ENCODE peak calls at places on chromosomes 13 and 19, in seven cellular contexts. V is choroid plexus epithelial cell, J is A172, X is neural progenitor cell, R is dermis blood vessel endothelial cell, H is endothelial cell, M is omental fat pad. T is an unnamed sample.

GRCh38 chr13:78430166-78430791 is 173.1 kb downstream of the POU4F1 start:
- DNase-seq in V (no peak), M (no peak), H (no peak), X (peak; percentile 52), J (no peak), R (no peak), T (no peak)

GRCh38 chr19:29524912-29525870 is 603 bp upstream of the VSTM2B start:
- DNase-seq in V (no peak), H (peak; percentile 17), M (no peak), X (peak; percentile 66), R (no peak), J (no peak), T (peak; percentile 80)

GRCh38 chr19:6023085-6023682 is 45.2 kb upstream of the RANBP3 start:
- DNase-seq in V (peak; percentile 50), R (peak; percentile 29), X (no peak), H (no peak), M (no peak), J (peak; percentile 64), T (no peak)

GRCh38 chr19:32289566-32290210 is 55.7 kb upstream of the ZNF507 start:
- DNase-seq in J (no peak), M (no peak), H (no peak), V (no peak), R (no peak), X (no peak), T (no peak)

GRCh38 chr19:49859838-49860715 is 7.3 kb downstream of the PNKP start:
- DNase-seq in M (no peak), J (no peak), X (no peak), V (no peak), H (no peak), R (no peak), T (no peak)

GRCh38 chr13:40047322-40047771 is 391.9 kb downstream of the COG6 start:
- DNase-seq in M (no peak), X (no peak), J (no peak), R (no peak), V (no peak), H (no peak), T (no peak)

GRCh38 chr13:111344471-111345191 is 24.2 kb downstream of the TEX29 start:
- DNase-seq in H (peak; percentile 68), V (peak; percentile 71), M (no peak), R (peak; percentile 6), J (no peak), X (peak; percentile 91), T (no peak)

GRCh38 chr19:23345838-23346237 is 49.4 kb downstream of the ZNF91 start:
- DNase-seq in R (no peak), X (peak; percentile 4), H (no peak), M (no peak), V (no peak), J (no peak), T (no peak)

GRCh38 chr19:28482221-28482620 is 730.7 kb downstream of the UQCRFS1 start:
- DNase-seq in M (no peak), X (no peak), V (peak; percentile 29), H (no peak), R (no peak), J (no peak), T (no peak)

GRCh38 chr13:78604782-78605611 is 1.6 kb upstream of the POU4F1 start:
- DNase-seq in X (peak; percentile 67), J (peak; percentile 3), R (no peak), V (no peak), M (no peak), H (no peak), T (peak; percentile 57)

GRCh38 chr13:40430234-40430633 is 236.2 kb downstream of the FOXO1 start:
- DNase-seq in J (no peak), X (peak; percentile 73), M (no peak), H (no peak), R (no peak), V (no peak), T (peak; percentile 60)

GRCh38 chr13:110634558-110634957 is 19.2 kb downstream of the NAXD start:
- DNase-seq in J (peak; percentile 94), V (peak; percentile 97), X (no peak), R (no peak), H (no peak), M (no peak), T (no peak)

GRCh38 chr19:20078696-20079095 is 896 bp downstream of the ZNF90 start:
- DNase-seq in R (peak; percentile 6), X (peak; percentile 55), J (no peak), V (peak; percentile 58), H (peak; percentile 25), M (no peak), T (peak; percentile 53)

GRCh38 chr19:2974342-2974932 is 2.9 kb upstream of the TLE6 start:
- DNase-seq in J (no peak), M (no peak), H (no peak), X (peak; percentile 36), R (peak; percentile 21), V (peak; percentile 78), T (no peak)

GRCh38 chr19:10270180-10270615 is 722 bp upstream of the ICAM1 start:
- DNase-seq in J (no peak), M (peak; percentile 52), R (peak; percentile 55), X (peak; percentile 20), V (peak; percentile 48), H (no peak), T (no peak)

GRCh38 chr13:98847780-98848179 is 95.3 kb upstream of the SLC15A1 start:
- DNase-seq in R (peak; percentile 37), X (peak; percentile 55), H (peak; percentile 22), V (peak; percentile 16), M (no peak), J (no peak), T (no peak)

GRCh38 chr13:56893843-56894242 is 246.9 kb upstream of the PRR20A start:
- DNase-seq in M (no peak), V (no peak), X (no peak), R (no peak), J (no peak), H (no peak), T (no peak)

GRCh38 chr13:35724480-35724879 is 248.0 kb upstream of the MAB21L1 start:
- DNase-seq in J (no peak), V (peak; percentile 29), M (no peak), X (no peak), H (no peak), R (no peak), T (no peak)

GRCh38 chr19:40693150-40693788 is 2.8 kb upstream of the NUMBL start:
- DNase-seq in J (no peak), R (no peak), X (no peak), M (no peak), H (no peak), V (no peak), T (no peak)

GRCh38 chr19:5967994-5968430 is 9.9 kb downstream of the RANBP3 start:
- DNase-seq in X (peak; percentile 79), V (peak; percentile 92), H (peak; percentile 69), J (peak; percentile 68), M (no peak), R (peak; percentile 88), T (peak; percentile 65)

GRCh38 chr13:30151398-30151797 is 156.0 kb downstream of the KATNAL1 start:
- DNase-seq in H (no peak), X (no peak), V (no peak), J (no peak), M (no peak), R (no peak), T (no peak)

GRCh38 chr13:38350114-38350617 is 515 bp downstream of the UFM1 start:
- DNase-seq in M (peak; percentile 69), X (peak; percentile 61), V (peak; percentile 65), H (peak; percentile 61), J (no peak), R (peak; percentile 72), T (no peak)

GRCh38 chr13:68888832-68889231 is 1218.8 kb upstream of the ATXN8OS start:
- DNase-seq in V (no peak), R (no peak), X (no peak), M (no peak), H (no peak), J (no peak), T (no peak)

GRCh38 chr13:93776936-93777335 is 550.3 kb downstream of the GPC6 start:
- DNase-seq in H (no peak), J (peak; percentile 10), V (peak; percentile 71), R (no peak), X (no peak), M (no peak), T (no peak)

GRCh38 chr19:54325194-54325621 is 12.2 kb upstream of the LILRA5 start:
- DNase-seq in R (peak; percentile 70), X (peak; percentile 42), V (peak; percentile 62), M (no peak), J (peak; percentile 39), H (peak; percentile 53), T (peak; percentile 69)

GRCh38 chr13:113209880-113210421 is 538 bp downstream of the CUL4A start:
- DNase-seq in R (peak; percentile 62), M (no peak), J (peak; percentile 38), X (peak; percentile 62), H (peak; percentile 47), V (peak; percentile 68), T (peak; percentile 76)

GRCh38 chr13:52130641-52131040 is 1.8 kb upstream of the NEK5 start:
- DNase-seq in V (no peak), R (no peak), X (no peak), M (no peak), J (no peak), H (no peak), T (no peak)

GRCh38 chr13:26861951-26862350 is 101.4 kb upstream of the GPR12 start:
- DNase-seq in V (no peak), R (no peak), M (no peak), J (no peak), X (no peak), H (no peak), T (no peak)

GRCh38 chr13:73390100-73390499 is 331.3 kb downstream of the KLF5 start:
- DNase-seq in M (no peak), J (no peak), R (no peak), X (no peak), H (no peak), V (no peak), T (no peak)

GRCh38 chr19:1896508-1896907 is 8.7 kb upstream of the ADAT3 start:
- DNase-seq in X (no peak), J (no peak), M (no peak), H (no peak), V (no peak), R (no peak), T (no peak)

T was measured in retina.